ENCODE peak calls at places on chromosomes 16 and 17, in four cellular contexts. I is NCI-H345, Y is RPMI8226, W is ovary. D is an unnamed sample.

GRCh38 chr17:14351493-14351892 is 50.6 kb downstream of the HS3ST3B1 start:
- DNase-seq in I (no peak), Y (peak; percentile 6), W (no peak), D (no peak)

GRCh38 chr16:87895641-87896141 is 26.4 kb upstream of the SLC7A5 start:
- DNase-seq in I (no peak), Y (no peak), W (no peak), D (no peak)

GRCh38 chr17:61383689-61384201 is 15.9 kb upstream of the TBX2 start:
- DNase-seq in I (no peak), Y (no peak), W (no peak), D (no peak)

GRCh38 chr16:19382887-19383816 is 34.5 kb upstream of the TMC5 start:
- DNase-seq in I (peak; percentile 64), Y (peak; percentile 86), W (no peak), D (no peak)

GRCh38 chr16:6863135-6863534 is 469.5 kb upstream of the RBFOX1 start:
- DNase-seq in I (no peak), Y (no peak), W (no peak), D (no peak)

GRCh38 chr16:88289549-88290344 is 93.0 kb upstream of the ZNF469 start:
- DNase-seq in I (no peak), Y (peak; percentile 86), W (peak; percentile 5), D (no peak)

GRCh38 chr16:86457621-86458456 is 52.5 kb upstream of the FOXF1 start:
- DNase-seq in I (no peak), Y (no peak), W (no peak), D (no peak)

GRCh38 chr17:333626-334396 is 18.8 kb downstream of the RPH3AL start:
- DNase-seq in I (no peak), Y (peak; percentile 71), W (peak; percentile 95), D (no peak)

GRCh38 chr16:71965223-71965622 is 35.0 kb downstream of the PKD1L3 start:
- DNase-seq in I (no peak), Y (no peak), W (no peak), D (no peak)

GRCh38 chr16:68367034-68367433 is 56.2 kb downstream of the PRMT7 start:
- DNase-seq in I (no peak), Y (peak; percentile 48), W (peak; percentile 47), D (peak; percentile 52)

GRCh38 chr17:80771612-80772005 is 220.0 kb upstream of the CHMP6 start:
- DNase-seq in I (no peak), Y (no peak), W (no peak), D (no peak)

GRCh38 chr17:31494259-31495048 is 103.0 kb downstream of the RAB11FIP4 start:
- DNase-seq in I (no peak), Y (peak; percentile 53), W (no peak), D (no peak)

GRCh38 chr16:57308041-57308440 is 23.6 kb upstream of the PLLP start:
- DNase-seq in I (no peak), Y (no peak), W (no peak), D (no peak)

GRCh38 chr17:81665205-81666091 is 957 bp downstream of the OXLD1 start:
- DNase-seq in I (peak; percentile 24), Y (peak; percentile 57), W (no peak), D (no peak)

GRCh38 chr17:69250641-69251040 is 22.0 kb upstream of the ABCA10 start:
- DNase-seq in I (no peak), Y (no peak), W (no peak), D (no peak)

GRCh38 chr16:46673320-46674013 is 15.5 kb downstream of the VPS35 start:
- DNase-seq in I (peak; percentile 23), Y (peak; percentile 74), W (no peak), D (no peak)

GRCh38 chr17:71315568-71315967 is 805.3 kb upstream of the SOX9 start:
- DNase-seq in I (no peak), Y (no peak), W (no peak), D (no peak)

GRCh38 chr16:24054649-24055560 is 201.2 kb upstream of the CACNG3 start:
- DNase-seq in I (no peak), Y (no peak), W (no peak), D (no peak)

GRCh38 chr17:34275881-34276280 is 5.9 kb downstream of the CCL7 start:
- DNase-seq in I (peak; percentile 53), Y (no peak), W (no peak), D (no peak)

GRCh38 chr17:63646492-63646815 is 24.2 kb downstream of the MAP3K3 start:
- DNase-seq in I (no peak), Y (peak; percentile 52), W (no peak), D (no peak)

D was measured in D721Med.